ENCODE peak calls at places on chromosomes 7 and 10, in five cellular contexts. T, P, J, L and C are unnamed samples.

GRCh38 chr7:93293222-93293621 is 61.1 kb downstream of the VPS50 start:
- DNase-seq in T (no peak), P (no peak), J (no peak), L (no peak), C (no peak)

GRCh38 chr10:132942740-132943554 is 577 bp upstream of the CFAP46 start:
- DNase-seq in T (no peak), P (no peak), J (no peak), L (no peak), C (no peak)

GRCh38 chr7:40475681-40475982 is 340.8 kb downstream of the SUGCT start:
- DNase-seq in T (no peak), P (no peak), J (no peak), L (no peak), C (no peak)

GRCh38 chr7:114087674-114088539 is 169.1 kb upstream of the PPP1R3A start:
- DNase-seq in T (peak; percentile 21), P (peak; percentile 41), J (peak; percentile 60), L (peak; percentile 24), C (no peak)

GRCh38 chr10:32938554-32939061 is 19.4 kb downstream of the ITGB1 start:
- DNase-seq in T (peak; percentile 39), P (no peak), J (no peak), L (no peak), C (peak; percentile 37)

GRCh38 chr7:149856-150636 is 42.3 kb upstream of the FAM20C start:
- DNase-seq in T (peak; percentile 52), P (peak; percentile 70), J (peak; percentile 79), L (no peak), C (peak; percentile 58)

GRCh38 chr7:136294977-136295376 is 317.8 kb upstream of the MTPN start:
- DNase-seq in T (no peak), P (no peak), J (no peak), L (no peak), C (no peak)

GRCh38 chr7:8147004-8147403 is 115.0 kb downstream of the ICA1 start:
- DNase-seq in T (no peak), P (no peak), J (no peak), L (peak; percentile 79), C (peak; percentile 39)

GRCh38 chr7:131358636-131359035 is 31.0 kb downstream of the MKLN1 start:
- DNase-seq in T (no peak), P (no peak), J (no peak), L (no peak), C (no peak)

GRCh38 chr10:99292159-99292558 is 37.0 kb upstream of the CNNM1 start:
- DNase-seq in T (no peak), P (no peak), J (no peak), L (no peak), C (no peak)

GRCh38 chr7:16535500-16535899 is 8.9 kb downstream of the LRRC72 start:
- DNase-seq in T (no peak), P (no peak), J (no peak), L (no peak), C (no peak)

GRCh38 chr10:46312953-46313352 is 26.2 kb downstream of the ANTXRL start:
- DNase-seq in T (no peak), P (no peak), J (no peak), L (peak; percentile 9), C (no peak)

GRCh38 chr7:12458520-12459131 is 55.0 kb upstream of the VWDE start:
- DNase-seq in T (no peak), P (no peak), J (no peak), L (no peak), C (no peak)

GRCh38 chr7:44150466-44150832 is 9.3 kb upstream of the MYL7 start:
- DNase-seq in T (no peak), P (no peak), J (no peak), L (no peak), C (no peak)

GRCh38 chr10:78973901-78974408 is 94.8 kb upstream of the ZMIZ1 start:
- DNase-seq in T (no peak), P (peak; percentile 84), J (peak; percentile 88), L (peak; percentile 74), C (peak; percentile 80)

GRCh38 chr7:72336382-72336886 is 75.7 kb downstream of the CALN1 start:
- DNase-seq in T (no peak), P (no peak), J (no peak), L (no peak), C (no peak)

GRCh38 chr7:134935701-134936100 is 50.6 kb upstream of the AGBL3 start:
- DNase-seq in T (no peak), P (no peak), J (no peak), L (no peak), C (no peak)

GRCh38 chr10:69759641-69760040 is 42.1 kb upstream of the COL13A1 start:
- DNase-seq in T (no peak), P (no peak), J (no peak), L (no peak), C (no peak)

GRCh38 chr7:80630611-80631010 is 7.8 kb upstream of the CD36 start:
- DNase-seq in T (no peak), P (no peak), J (no peak), L (no peak), C (no peak)

GRCh38 chr10:71084818-71085126 is 127.6 kb upstream of the UNC5B start:
- DNase-seq in T (no peak), P (no peak), J (no peak), L (no peak), C (no peak)

GRCh38 chr7:135930565-135931423 is 46.4 kb downstream of the MTPN start:
- DNase-seq in T (no peak), P (no peak), J (no peak), L (no peak), C (no peak)

GRCh38 chr7:16998481-16999051 is 116.8 kb upstream of the AGR3 start:
- DNase-seq in T (no peak), P (no peak), J (no peak), L (no peak), C (no peak)

GRCh38 chr10:78069151-78069550 is 35.5 kb downstream of the RPS24 start:
- DNase-seq in T (no peak), P (no peak), J (no peak), L (no peak), C (no peak)

GRCh38 chr7:117582219-117582704 is 102.4 kb downstream of the CFTR start:
- DNase-seq in T (no peak), P (no peak), J (no peak), L (peak; percentile 18), C (peak; percentile 22)

GRCh38 chr10:108249940-108250339 is 1085.4 kb upstream of the SORCS1 start:
- DNase-seq in T (no peak), P (no peak), J (no peak), L (no peak), C (no peak)

GRCh38 chr10:129755075-129756020 is 208.7 kb downstream of the EBF3 start:
- DNase-seq in T (peak; percentile 4), P (peak; percentile 3), J (peak; percentile 34), L (peak; percentile 9), C (no peak)

GRCh38 chr7:158365332-158365731 is 222.3 kb downstream of the PTPRN2 start:
- DNase-seq in T (no peak), P (no peak), J (peak; percentile 8), L (no peak), C (no peak)

GRCh38 chr10:90993340-90993739 is 72.5 kb upstream of the ANKRD1 start:
- DNase-seq in T (no peak), P (no peak), J (no peak), L (no peak), C (no peak)

GRCh38 chr10:72335394-72336258 is 19.1 kb downstream of the DNAJB12 start:
- DNase-seq in T (peak; percentile 70), P (peak; percentile 80), J (no peak), L (peak; percentile 87), C (peak; percentile 79)

GRCh38 chr7:27144799-27145166 is 1.3 kb upstream of the HOXA5 start:
- DNase-seq in T (peak; percentile 24), P (no peak), J (no peak), L (peak; percentile 12), C (no peak)

GRCh38 chr10:110141747-110142625 is 65.4 kb upstream of the MXI1 start:
- DNase-seq in T (peak; percentile 66), P (no peak), J (no peak), L (peak; percentile 42), C (peak; percentile 71)

GRCh38 chr7:140610204-140611165 is 30.1 kb downstream of the DENND2A start:
- DNase-seq in T (no peak), P (no peak), J (no peak), L (no peak), C (no peak)

GRCh38 chr7:146175716-146176115 is 59.1 kb downstream of the CNTNAP2 start:
- DNase-seq in T (no peak), P (no peak), J (no peak), L (no peak), C (no peak)

GRCh38 chr7:32154797-32155196 is 84.6 kb upstream of the PDE1C start:
- DNase-seq in T (no peak), P (no peak), J (no peak), L (no peak), C (peak; percentile 79)

GRCh38 chr7:116167177-116167576 is 43.2 kb upstream of the TES start:
- DNase-seq in T (no peak), P (no peak), J (no peak), L (no peak), C (no peak)

GRCh38 chr10:122393288-122393687 is 18.8 kb downstream of the PLEKHA1 start:
- DNase-seq in T (no peak), P (no peak), J (no peak), L (no peak), C (no peak)

GRCh38 chr10:20839141-20839540 is 58.0 kb downstream of the NEBL start:
- DNase-seq in T (no peak), P (no peak), J (no peak), L (no peak), C (no peak)

GRCh38 chr10:121262774-121263406 is 335.4 kb downstream of the FGFR2 start:
- DNase-seq in T (no peak), P (no peak), J (no peak), L (no peak), C (no peak)
- TF ChIP-seq POLR2A in T (no peak), P (no peak), J (no peak), L (no peak), C (no peak)

GRCh38 chr10:103053659-103054581 is 135.8 kb downstream of the CNNM2 start:
- DNase-seq in T (peak; percentile 51), P (peak; percentile 73), J (no peak), L (peak; percentile 81), C (peak; percentile 65)
- H3K4me3 ChIP-seq in T (peak overlapping the region; percentile 27), P (peak overlapping the region; percentile 30), J (peak overlapping the region; percentile 21), L (no peak overlapping the region), C (peak overlapping the region; percentile 52)

DNA sequence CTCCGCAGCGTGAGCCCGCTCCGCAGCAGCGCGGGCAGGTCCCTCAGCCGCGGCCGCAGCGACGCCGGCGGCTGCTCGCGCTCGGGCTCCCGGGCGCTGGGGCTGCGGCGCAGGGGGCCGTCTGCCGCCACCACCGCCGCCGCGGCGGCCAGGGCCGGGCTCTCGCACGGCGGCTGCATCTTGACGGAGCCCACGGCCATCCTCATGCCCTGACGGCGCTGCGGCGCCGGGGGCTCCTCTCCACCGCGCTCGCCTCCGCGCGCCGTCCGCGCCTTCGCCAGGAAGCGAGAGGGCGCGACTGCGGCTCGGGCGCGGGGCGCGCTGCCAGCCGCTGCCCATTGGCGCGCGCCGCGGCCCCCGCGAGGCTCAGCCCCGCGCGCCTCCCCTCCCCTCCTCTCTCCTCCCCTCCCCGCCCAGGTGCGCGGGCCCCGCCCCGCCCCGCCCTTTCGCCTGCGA is at the start of gene RAPGEF5:
- DNase-seq in T (peak; percentile 75), P (no peak), J (no peak), L (peak; percentile 62), C (no peak)
- TF ChIP-seq POLR2A in T (no peak), P (no peak), J (no peak), L (no peak), C (no peak)

DNA sequence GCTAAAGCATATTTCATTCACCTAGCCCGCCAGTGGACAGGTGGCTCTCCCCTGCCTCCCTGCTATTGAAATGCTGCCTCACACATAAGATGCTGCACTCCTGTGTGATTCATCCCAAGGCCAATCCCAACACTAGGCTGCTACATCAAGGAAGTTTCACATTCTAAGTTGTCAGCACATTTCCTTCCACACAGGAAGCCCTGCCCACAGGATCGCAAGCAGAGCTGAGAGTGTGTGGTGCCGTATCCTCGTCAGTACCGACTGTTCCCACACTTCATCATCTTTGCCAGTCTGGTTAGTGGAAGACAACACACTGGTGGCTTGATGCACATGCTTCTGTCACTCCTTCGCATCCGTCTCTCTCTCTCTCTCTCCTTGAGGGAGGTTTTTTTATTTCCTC is 194.3 kb upstream of the PPP2R2D start:
- DNase-seq in T (no peak), P (no peak), J (no peak), L (no peak), C (no peak)
- H3K4me3 ChIP-seq in T (no peak overlapping the region), P (no peak overlapping the region), J (no peak overlapping the region), L (no peak overlapping the region), C (no peak overlapping the region)